ENCODE peak calls at places on chromosomes 12 and 14, in six cellular contexts. E, P, Q, O, A and X are unnamed samples.

GRCh38 chr14:90368946-90369721 is 27.7 kb upstream of the CALM1 start:
- DNase-seq in Q (no peak), O (peak; percentile 32), E (no peak), A (no peak), P (no peak), X (peak; percentile 53)

GRCh38 chr12:92623386-92623785 is 79.4 kb upstream of the PLEKHG7 start:
- DNase-seq in E (no peak), Q (no peak), P (peak; percentile 45), O (no peak), A (no peak), X (no peak)

GRCh38 chr14:95496690-95497241 is 19.7 kb downstream of the SYNE3 start:
- DNase-seq in A (no peak), E (no peak), O (peak; percentile 4), P (peak; percentile 74), Q (no peak), X (no peak)

GRCh38 chr12:52528641-52529143 is 8.5 kb upstream of the KRT5 start:
- DNase-seq in P (no peak), E (no peak), Q (no peak), A (no peak), O (no peak), X (no peak)

GRCh38 chr12:116630762-116631161 is 71.6 kb downstream of the MAP1LC3B2 start:
- DNase-seq in O (no peak), P (no peak), A (no peak), Q (no peak), E (no peak), X (no peak)

GRCh38 chr12:8870591-8870990 is 43.7 kb upstream of the PHC1 start:
- DNase-seq in P (no peak), O (no peak), Q (no peak), E (no peak), A (no peak), X (no peak)

GRCh38 chr14:95040723-95041476 is 116.4 kb downstream of the DICER1 start:
- DNase-seq in P (peak; percentile 23), A (no peak), O (no peak), E (peak; percentile 27), Q (no peak), X (peak; percentile 1)

GRCh38 chr12:28313631-28314030 is 123.4 kb downstream of the CCDC91 start:
- DNase-seq in A (no peak), P (peak; percentile 35), E (peak; percentile 3), O (peak; percentile 36), Q (no peak), X (peak; percentile 31)

GRCh38 chr12:53483225-53483978 is 15.9 kb downstream of the MAP3K12 start:
- DNase-seq in O (no peak), A (no peak), Q (no peak), E (no peak), P (no peak), X (no peak)

GRCh38 chr12:69383074-69383473 is 23.5 kb downstream of the YEATS4 start:
- DNase-seq in Q (no peak), O (no peak), E (no peak), A (no peak), P (no peak), X (no peak)

GRCh38 chr12:92331383-92331782 is 185.7 kb upstream of the BTG1 start:
- DNase-seq in E (no peak), A (no peak), Q (no peak), O (no peak), P (no peak), X (no peak)

GRCh38 chr12:120944645-120945217 is 33.6 kb upstream of the HNF1A start:
- DNase-seq in O (peak; percentile 62), A (peak; percentile 46), P (peak; percentile 47), Q (peak; percentile 84), E (peak; percentile 44), X (peak; percentile 33)

GRCh38 chr14:101476258-101476930 is 84.9 kb upstream of the DIO3 start:
- DNase-seq in E (no peak), A (no peak), Q (no peak), O (no peak), P (no peak), X (no peak)

GRCh38 chr12:41286426-41286825 is 98.3 kb downstream of the PDZRN4 start:
- DNase-seq in E (peak; percentile 8), P (no peak), Q (no peak), O (no peak), A (no peak), X (peak; percentile 68)

GRCh38 chr14:94021416-94022157 is 4.6 kb upstream of the OTUB2 start:
- DNase-seq in O (no peak), P (no peak), E (no peak), A (no peak), Q (peak; percentile 50), X (no peak)

GRCh38 chr12:49827351-49828099 is 688 bp downstream of the NCKAP5L start:
- DNase-seq in A (no peak), Q (peak; percentile 48), P (peak; percentile 88), E (peak; percentile 38), O (peak; percentile 35), X (peak; percentile 67)

GRCh38 chr14:94001501-94002396 is 4.6 kb downstream of the CCDC197 start:
- DNase-seq in O (peak; percentile 65), P (peak; percentile 87), E (peak; percentile 66), A (peak; percentile 56), Q (peak; percentile 69), X (peak; percentile 49)

GRCh38 chr12:123131879-123132402 is 18.9 kb downstream of the PITPNM2 start:
- DNase-seq in Q (peak; percentile 49), O (peak; percentile 8), P (no peak), E (no peak), A (peak; percentile 32), X (no peak)

GRCh38 chr14:27613102-27613501 is 1015.3 kb upstream of the NOVA1 start:
- DNase-seq in A (no peak), E (no peak), Q (no peak), P (peak; percentile 4), O (no peak), X (no peak)

GRCh38 chr12:104280703-104281458 is 22.7 kb upstream of the EID3 start:
- DNase-seq in P (peak; percentile 73), E (peak; percentile 94), Q (no peak), O (peak; percentile 46), A (no peak), X (peak; percentile 95)

GRCh38 chr12:121765573-121765972 is 27.9 kb downstream of the RHOF start:
- DNase-seq in A (no peak), Q (no peak), O (no peak), E (peak; percentile 52), P (peak; percentile 74), X (peak; percentile 76)

GRCh38 chr14:72070458-72070857 is 138.2 kb downstream of the RGS6 start:
- DNase-seq in A (no peak), Q (no peak), E (no peak), O (no peak), P (no peak), X (no peak)

GRCh38 chr12:18283776-18284175 is 22.5 kb downstream of the PIK3C2G start:
- DNase-seq in E (no peak), O (no peak), Q (no peak), A (no peak), P (no peak), X (no peak)

GRCh38 chr14:36656769-36657408 is 4.8 kb upstream of the PAX9 start:
- DNase-seq in O (no peak), Q (no peak), E (no peak), P (no peak), A (no peak), X (no peak)

GRCh38 chr12:117049295-117049694 is 49.9 kb downstream of the TESC start:
- DNase-seq in Q (no peak), E (no peak), A (no peak), P (no peak), O (no peak), X (no peak)

GRCh38 chr12:90013409-90013808 is 304.8 kb upstream of the ATP2B1 start:
- DNase-seq in O (no peak), P (no peak), A (no peak), Q (no peak), E (no peak), X (no peak)

GRCh38 chr12:20555015-20555414 is 140.1 kb upstream of the SLCO1C1 start:
- DNase-seq in O (no peak), P (no peak), Q (no peak), A (no peak), E (no peak), X (no peak)